ENCODE peak calls at places on chromosomes 12 and 14, in seven cellular contexts. V, E, G, N, S, Q and B are unnamed samples.

GRCh38 chr14:105021656-105022275 is 883 bp upstream of the CDCA4 start:
- DNase-seq in G (no peak), Q (peak), N (peak), V (peak), E (peak), S (peak), B (no peak)

GRCh38 chr12:116392061-116392460 is 114.6 kb upstream of the MED13L start:
- DNase-seq in G (no peak), V (no peak), E (no peak), Q (no peak), S (no peak), N (no peak), B (no peak)

GRCh38 chr12:92178340-92178739 is 32.7 kb upstream of the BTG1 start:
- DNase-seq in E (no peak), N (no peak), Q (no peak), V (no peak), S (no peak), G (no peak), B (no peak)

GRCh38 chr14:85535916-85536834 is 6.2 kb downstream of the FLRT2 start:
- DNase-seq in Q (no peak), E (no peak), V (peak), S (peak), G (no peak), N (no peak), B (peak)

GRCh38 chr12:30000401-30000800 is 216.7 kb upstream of the TMTC1 start:
- DNase-seq in N (no peak), G (no peak), Q (no peak), S (no peak), E (no peak), V (no peak), B (no peak)

GRCh38 chr12:130146532-130146931 is 15.7 kb upstream of the FZD10 start:
- DNase-seq in V (no peak), E (no peak), Q (no peak), N (no peak), G (no peak), S (no peak), B (no peak)

GRCh38 chr12:69933115-69933552 is 108.1 kb downstream of the MYRFL start:
- DNase-seq in S (no peak), G (no peak), N (no peak), V (no peak), Q (no peak), E (no peak), B (no peak)

GRCh38 chr12:121165316-121165715 is 32.6 kb downstream of the P2RX7 start:
- DNase-seq in V (no peak), N (no peak), G (no peak), S (no peak), Q (no peak), E (no peak), B (no peak)

GRCh38 chr12:14937689-14938088 is 648 bp downstream of the ERP27 start:
- DNase-seq in N (no peak), V (no peak), E (no peak), Q (no peak), G (no peak), S (no peak), B (no peak)

GRCh38 chr14:103103461-103104388 is 9.2 kb downstream of the EXOC3L4 start:
- DNase-seq in S (peak), Q (no peak), G (no peak), N (no peak), V (peak), E (no peak), B (no peak)

GRCh38 chr12:56230449-56231183 is 765 bp downstream of the SLC39A5 start:
- DNase-seq in S (no peak), N (no peak), V (no peak), G (no peak), E (no peak), Q (no peak), B (no peak)

GRCh38 chr14:36665887-36666415 is 4.3 kb downstream of the PAX9 start:
- DNase-seq in V (no peak), Q (no peak), S (no peak), N (no peak), G (no peak), E (no peak), B (no peak)

GRCh38 chr12:18700254-18700653 is 37.6 kb downstream of the PLCZ1 start:
- DNase-seq in G (peak), S (no peak), V (no peak), E (no peak), N (no peak), Q (no peak), B (no peak)

GRCh38 chr12:4114986-4115385 is 158.6 kb upstream of the CCND2 start:
- DNase-seq in Q (no peak), V (no peak), S (no peak), G (no peak), N (no peak), E (no peak), B (no peak)

GRCh38 chr12:26195250-26195640 is at the start of gene SSPN:
- DNase-seq in S (no peak), Q (no peak), V (peak), E (peak), N (no peak), G (no peak), B (peak)

GRCh38 chr14:63727736-63728728 is at the start of gene SGPP1:
- DNase-seq in S (peak), G (peak), E (peak), N (peak), V (peak), Q (peak), B (peak)

GRCh38 chr14:99716850-99717681 is 33.0 kb downstream of the CYP46A1 start:
- DNase-seq in Q (no peak), V (no peak), E (no peak), S (no peak), G (no peak), N (no peak), B (no peak)

GRCh38 chr14:104746951-104747481 is 5.9 kb upstream of the SIVA1 start:
- DNase-seq in E (no peak), Q (no peak), S (no peak), G (no peak), N (no peak), V (no peak), B (no peak)

GRCh38 chr14:34983148-34983760 is 462 bp downstream of the SRP54 start:
- DNase-seq in V (peak), N (no peak), S (no peak), E (no peak), Q (no peak), G (no peak), B (no peak)

GRCh38 chr12:45435945-45436710 is 220.2 kb downstream of the ANO6 start:
- DNase-seq in S (no peak), N (no peak), Q (no peak), V (no peak), E (no peak), G (no peak), B (peak)

GRCh38 chr12:2082321-2082720 is 29.5 kb downstream of the CACNA1C start:
- DNase-seq in N (no peak), Q (no peak), V (no peak), S (no peak), E (no peak), G (no peak), B (no peak)

GRCh38 chr14:105943973-105944602 is 417.7 kb downstream of the TMEM121 start:
- DNase-seq in N (no peak), V (no peak), E (no peak), G (no peak), S (no peak), Q (no peak), B (no peak)

GRCh38 chr12:94697631-94698030 is 47.3 kb upstream of the TMCC3 start:
- DNase-seq in V (no peak), S (no peak), N (no peak), G (no peak), Q (no peak), E (no peak), B (no peak)

GRCh38 chr12:67271976-67272375 is 2.8 kb downstream of the CAND1 start:
- DNase-seq in G (no peak), V (no peak), E (no peak), N (no peak), S (no peak), Q (no peak), B (no peak)

GRCh38 chr14:93274055-93274806 is 58.6 kb downstream of the BTBD7 start:
- DNase-seq in Q (no peak), V (no peak), S (no peak), G (no peak), N (no peak), E (no peak), B (no peak)

GRCh38 chr14:35909675-35910074 is 83.5 kb downstream of the BRMS1L start:
- DNase-seq in G (no peak), V (no peak), S (no peak), Q (no peak), E (no peak), N (no peak), B (no peak)

GRCh38 chr12:123453165-123453564 is 4.8 kb upstream of the SNRNP35 start:
- DNase-seq in N (no peak), E (no peak), Q (no peak), V (no peak), G (no peak), S (no peak), B (no peak)

GRCh38 chr12:121803861-121804416 is at the start of gene SETD1B:
- DNase-seq in N (no peak), S (no peak), V (peak), E (peak), Q (no peak), G (no peak), B (peak)

GRCh38 chr12:98679611-98680005 is 34.5 kb downstream of the APAF1 start:
- DNase-seq in S (no peak), Q (no peak), N (no peak), E (no peak), V (no peak), G (no peak), B (no peak)

GRCh38 chr14:54804720-54805060 is 97.9 kb downstream of the GCH1 start:
- DNase-seq in N (no peak), E (no peak), G (no peak), V (no peak), Q (no peak), S (no peak), B (no peak)

GRCh38 chr12:13203028-13203922 is 6.7 kb downstream of the EMP1 start:
- DNase-seq in E (no peak), N (no peak), S (no peak), V (peak), Q (no peak), G (no peak), B (peak)

GRCh38 chr12:54001283-54002187 is 1.6 kb downstream of the HOXC9 start:
- DNase-seq in G (no peak), S (no peak), Q (no peak), V (no peak), N (no peak), E (no peak), B (no peak)

GRCh38 chr12:127263621-127264020 is 1003.3 kb upstream of the TMEM132C start:
- DNase-seq in N (no peak), S (no peak), E (no peak), G (no peak), V (no peak), Q (no peak), B (no peak)

GRCh38 chr14:50812856-50813543 is 18.0 kb downstream of the NIN start:
- DNase-seq in E (no peak), V (no peak), Q (no peak), N (no peak), S (no peak), G (no peak), B (no peak)

GRCh38 chr12:28424965-28425364 is 234.7 kb downstream of the CCDC91 start:
- DNase-seq in G (no peak), Q (no peak), S (no peak), N (no peak), V (peak), E (no peak), B (peak)

GRCh38 chr14:77653473-77653872 is 37.0 kb upstream of the SPTLC2 start:
- DNase-seq in E (no peak), V (no peak), G (no peak), S (no peak), Q (no peak), N (no peak), B (no peak)